ENCODE peak calls at places on chromosome 19, in ten cellular contexts. Z is stimulated activated CD4-positive, alpha-beta T cell treated with anti-CD3 and anti-CD28 coated beads, Interleukin-1b, Interleukin-23, amount 100 ng/mL, for 1 hour; J is activated naive CD8-positive, alpha-beta T cell treated with anti-CD3 and anti-CD28 coated beads, Interleukin-2, amount 50 U/mL, for 24 hours; R is H9; S is HTR-8/SVneo; V is non-pigmented ciliary epithelial cell; C is GM20000; X is H54; D is cerebellum; N is A172. H is an unnamed sample.

GRCh38 chr19:53868091-53868891 is 608 bp downstream of the MYADM start:
- DNase-seq in N (peak), S (peak), V (no peak), X (peak), J (peak), Z (no peak), D (no peak), C (peak), R (peak), H (peak)

GRCh38 chr19:4414800-4415251 is 12.4 kb downstream of the CHAF1A start:
- DNase-seq in Z (no peak), J (no peak), N (no peak), S (no peak), V (no peak), D (peak), X (no peak), R (no peak), C (no peak), H (no peak)

GRCh38 chr19:19642506-19643157 is 825 bp downstream of the GMIP start:
- DNase-seq in J (peak), S (no peak), C (peak), R (no peak), Z (no peak), N (no peak), X (peak), V (no peak), D (no peak), H (no peak)

GRCh38 chr19:38039966-38040365 is 133.0 kb downstream of the SIPA1L3 start:
- DNase-seq in S (peak), J (no peak), X (peak), D (no peak), C (no peak), N (peak), V (peak), R (no peak), Z (no peak), H (no peak)

GRCh38 chr19:5292453-5292842 is 48.2 kb downstream of the PTPRS start:
- DNase-seq in R (no peak), N (no peak), J (peak), C (peak), S (peak), X (no peak), Z (no peak), D (no peak), V (no peak), H (peak)

GRCh38 chr19:29405728-29405995 is 120.1 kb upstream of the VSTM2B start:
- DNase-seq in Z (no peak), S (no peak), D (no peak), V (no peak), C (no peak), N (no peak), X (no peak), R (no peak), J (no peak), H (no peak)

GRCh38 chr19:33458807-33459206 is 62.8 kb downstream of the PEPD start:
- DNase-seq in N (no peak), J (no peak), C (no peak), D (no peak), R (peak), Z (no peak), V (no peak), S (no peak), X (no peak), H (no peak)

GRCh38 chr19:41323430-41324125 is 13.6 kb downstream of the CCDC97 start:
- DNase-seq in X (peak), S (peak), Z (no peak), C (no peak), J (no peak), V (peak), N (peak), R (peak), D (no peak), H (peak)

GRCh38 chr19:36182612-36183454 is 30.6 kb upstream of the COX7A1 start:
- DNase-seq in V (peak), S (no peak), N (peak), Z (no peak), C (no peak), D (no peak), J (no peak), X (no peak), R (peak), H (no peak)

GRCh38 chr19:32231691-32232090 is 113.7 kb upstream of the ZNF507 start:
- DNase-seq in R (no peak), N (no peak), C (no peak), V (no peak), D (no peak), X (no peak), S (no peak), Z (no peak), J (no peak), H (no peak)

GRCh38 chr19:8389891-8390616 is at the start of gene RAB11B:
- DNase-seq in R (peak), X (peak), Z (peak), J (peak), S (peak), N (peak), D (peak), C (peak), V (peak), H (peak)

GRCh38 chr19:55542292-55542855 is 3.0 kb downstream of the SBK3 start:
- DNase-seq in J (no peak), D (no peak), V (no peak), R (no peak), Z (no peak), X (no peak), N (no peak), S (no peak), C (no peak), H (no peak)

GRCh38 chr19:46608178-46608577 is 7.0 kb downstream of the CALM3 start:
- DNase-seq in C (no peak), R (no peak), X (no peak), Z (no peak), D (no peak), J (no peak), N (no peak), S (no peak), V (no peak), H (peak)

GRCh38 chr19:38685666-38686529 is 38.4 kb downstream of the ACTN4 start:
- DNase-seq in Z (no peak), R (peak), V (no peak), J (no peak), S (no peak), N (no peak), D (peak), C (no peak), X (no peak), H (no peak)

GRCh38 chr19:39372047-39372802 is 18.7 kb downstream of the PAF1 start:
- DNase-seq in C (no peak), X (peak), R (no peak), S (peak), D (peak), Z (no peak), N (peak), V (peak), J (no peak), H (peak)

GRCh38 chr19:50362030-50362412 is 3.4 kb downstream of the NAPSA start:
- DNase-seq in N (no peak), X (no peak), Z (no peak), C (no peak), V (no peak), D (no peak), J (no peak), R (no peak), S (no peak), H (no peak)

GRCh38 chr19:48480151-48480475 is 10.9 kb downstream of the CYTH2 start:
- DNase-seq in V (no peak), C (no peak), R (no peak), J (peak), X (no peak), D (peak), Z (no peak), N (no peak), S (no peak), H (peak)

GRCh38 chr19:58318297-58318696 is 8.5 kb upstream of the ZSCAN22 start:
- DNase-seq in J (no peak), N (no peak), D (no peak), Z (no peak), S (no peak), V (no peak), R (no peak), C (no peak), X (no peak), H (no peak)

GRCh38 chr19:1070576-1070930 is 3.6 kb downstream of the ARHGAP45 start:
- DNase-seq in J (no peak), N (no peak), D (no peak), C (no peak), V (no peak), R (peak), X (no peak), Z (no peak), S (no peak), H (no peak)